ENCODE peak calls at places on chromosomes 6 and 20, in seven cellular contexts. M, U, L, Y, G, J and V are unnamed samples.

GRCh38 chr20:16732506-16733152 is 2.8 kb downstream of the SNRPB2 start:
- DNase-seq in M (no peak), U (no peak), L (no peak), Y (no peak), G (no peak), J (peak), V (no peak)

GRCh38 chr6:119832411-119832810 is 482.9 kb upstream of the MAN1A1 start:
- DNase-seq in M (no peak), U (no peak), L (no peak), Y (no peak), G (no peak), J (no peak), V (no peak)

GRCh38 chr6:36383608-36384007 is 3.9 kb downstream of the ETV7 start:
- DNase-seq in M (no peak), U (peak), L (no peak), Y (no peak), G (no peak), J (no peak), V (no peak)

GRCh38 chr20:24778585-24779031 is 170.5 kb upstream of the CST7 start:
- DNase-seq in M (no peak), U (no peak), L (no peak), Y (no peak), G (no peak), J (no peak), V (no peak)

GRCh38 chr6:135043854-135044253 is 10.8 kb downstream of the HBS1L start:
- DNase-seq in M (no peak), U (no peak), L (no peak), Y (no peak), G (no peak), J (no peak), V (no peak)

GRCh38 chr6:29491574-29491973 is 3.8 kb upstream of the MAS1L start:
- DNase-seq in M (no peak), U (no peak), L (no peak), Y (no peak), G (no peak), J (no peak), V (no peak)

GRCh38 chr6:90204327-90204726 is 92.3 kb downstream of the BACH2 start:
- DNase-seq in M (no peak), U (no peak), L (no peak), Y (no peak), G (no peak), J (no peak), V (no peak)

GRCh38 chr6:41730531-41731436 is 4.6 kb downstream of the TFEB start:
- DNase-seq in M (no peak), U (no peak), L (no peak), Y (no peak), G (no peak), J (peak), V (no peak)

GRCh38 chr6:113876654-113877053 is 19.5 kb downstream of the MARCKS start:
- DNase-seq in M (no peak), U (no peak), L (no peak), Y (no peak), G (no peak), J (no peak), V (no peak)

GRCh38 chr6:88683734-88684133 is 279.7 kb downstream of the RNGTT start:
- DNase-seq in M (no peak), U (no peak), L (no peak), Y (no peak), G (no peak), J (no peak), V (no peak)
- TF ChIP-seq JUND in M (no peak), U (no peak), L (no peak), Y (no peak), G (no peak), J (no peak), V (no peak)

GRCh38 chr6:140480852-140481251 is 1106.4 kb upstream of the CITED2 start:
- DNase-seq in M (no peak), U (no peak), L (no peak), Y (no peak), G (no peak), J (no peak), V (no peak)
- TF ChIP-seq JUND in M (no peak), U (no peak), L (no peak), Y (no peak), G (no peak), J (no peak), V (no peak)

GRCh38 chr6:138278326-138278725 is 60.0 kb upstream of the PBOV1 start:
- DNase-seq in M (no peak), U (no peak), L (no peak), Y (no peak), G (peak), J (no peak), V (peak)
- TF ChIP-seq JUND in M (no peak), U (no peak), L (no peak), Y (no peak), G (no peak), J (no peak), V (no peak)

GRCh38 chr6:140138311-140138994 is 764.0 kb upstream of the CITED2 start:
- DNase-seq in M (no peak), U (no peak), L (no peak), Y (no peak), G (no peak), J (no peak), V (no peak)
- TF ChIP-seq JUND in M (no peak), U (no peak), L (no peak), Y (no peak), G (no peak), J (no peak), V (no peak)

GRCh38 chr20:44574372-44574771 is 8.0 kb upstream of the PKIG start:
- DNase-seq in M (no peak), U (no peak), L (no peak), Y (no peak), G (no peak), J (no peak), V (no peak)

GRCh38 chr20:44573501-44573869 is 8.9 kb upstream of the PKIG start:
- DNase-seq in M (no peak), U (no peak), L (no peak), Y (no peak), G (no peak), J (no peak), V (no peak)

GRCh38 chr20:44579313-44580090 is 2.9 kb upstream of the PKIG start:
- DNase-seq in M (no peak), U (no peak), L (no peak), Y (no peak), G (no peak), J (no peak), V (no peak)

GRCh38 chr20:44572551-44573500 is 9.6 kb upstream of the PKIG start:
- DNase-seq in M (no peak), U (no peak), L (no peak), Y (no peak), G (no peak), J (no peak), V (no peak)

GRCh38 chr20:44576297-44576696 is 6.1 kb upstream of the PKIG start:
- DNase-seq in M (no peak), U (peak), L (no peak), Y (no peak), G (peak), J (no peak), V (peak)
- TF ChIP-seq JUND in M (no peak), U (no peak), L (no peak), Y (no peak), G (no peak), J (no peak), V (no peak)

DNA sequence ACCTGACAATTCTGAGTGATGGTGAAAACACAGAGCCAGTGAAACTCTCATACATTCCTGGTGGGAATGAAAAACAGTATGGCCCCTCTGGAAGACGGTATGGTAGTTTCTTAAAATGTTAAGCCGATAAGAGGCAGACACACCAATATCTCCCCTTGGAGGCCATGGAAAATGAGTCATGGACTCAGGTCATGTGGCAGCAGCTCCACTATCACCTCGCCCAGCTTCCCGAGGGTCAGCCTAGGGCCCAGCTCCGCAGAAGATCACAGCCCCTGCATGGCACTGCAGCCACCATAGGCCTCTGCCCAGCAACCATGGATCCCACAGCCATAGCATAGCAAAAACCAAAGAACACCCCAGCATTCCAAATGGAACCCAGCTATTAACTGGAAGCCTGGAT is 21.4 kb downstream of the BPIFA1 start:
- DNase-seq in M (no peak), U (peak), L (no peak), Y (no peak), G (no peak), J (no peak), V (no peak)
- TF ChIP-seq JUND in M (no peak), U (peak), L (no peak), Y (no peak), G (no peak), J (no peak), V (no peak)

DNA sequence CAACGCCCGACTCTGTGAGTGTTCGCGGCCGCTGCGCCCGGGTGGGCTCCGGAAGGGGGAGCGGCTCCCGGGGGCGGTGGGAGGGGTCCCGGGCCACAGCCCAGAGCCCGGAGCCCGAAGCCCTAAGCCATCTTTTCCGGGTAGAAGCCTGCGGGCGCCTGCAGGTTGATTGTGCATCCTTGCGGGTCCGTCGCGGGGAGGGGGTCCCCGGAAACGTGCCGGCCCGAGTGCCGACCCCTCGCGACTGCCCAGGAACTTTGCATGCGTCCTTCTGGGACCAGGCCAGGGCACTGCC is 413 bp downstream of the PTPRA start:
- DNase-seq in M (no peak), U (peak), L (no peak), Y (no peak), G (peak), J (peak), V (peak)
- TF ChIP-seq JUND in M (no peak), U (no peak), L (no peak), Y (no peak), G (no peak), J (no peak), V (no peak)

DNA sequence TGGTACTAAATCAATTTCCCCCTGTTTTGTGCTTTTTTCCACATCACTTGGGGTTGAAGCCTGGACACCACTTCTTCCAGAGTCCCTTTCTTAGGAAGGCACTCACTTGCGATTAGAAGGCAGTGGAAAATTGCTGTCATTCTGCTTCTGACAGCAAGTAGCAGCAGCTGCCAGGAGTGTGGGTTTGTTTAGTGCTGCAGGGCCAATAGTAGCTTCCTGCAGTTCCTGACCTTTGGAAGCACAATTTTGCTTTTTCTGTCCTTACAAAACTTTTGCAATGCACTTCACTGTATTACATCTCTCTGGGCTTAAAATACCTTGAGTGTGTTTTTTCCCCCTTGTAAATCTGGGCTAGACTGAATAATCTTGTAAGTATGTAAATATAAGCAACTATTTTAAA is 12.5 kb upstream of the HLA-DRA start:
- DNase-seq in M (no peak), U (no peak), L (no peak), Y (no peak), G (peak), J (no peak), V (no peak)
- TF ChIP-seq JUND in M (no peak), U (no peak), L (no peak), Y (no peak), G (no peak), J (no peak), V (no peak)

GRCh38 chr6:80988892-80989291 is 763.6 kb downstream of the TENT5A start:
- DNase-seq in M (no peak), U (no peak), L (no peak), Y (no peak), G (no peak), J (peak), V (no peak)

DNA sequence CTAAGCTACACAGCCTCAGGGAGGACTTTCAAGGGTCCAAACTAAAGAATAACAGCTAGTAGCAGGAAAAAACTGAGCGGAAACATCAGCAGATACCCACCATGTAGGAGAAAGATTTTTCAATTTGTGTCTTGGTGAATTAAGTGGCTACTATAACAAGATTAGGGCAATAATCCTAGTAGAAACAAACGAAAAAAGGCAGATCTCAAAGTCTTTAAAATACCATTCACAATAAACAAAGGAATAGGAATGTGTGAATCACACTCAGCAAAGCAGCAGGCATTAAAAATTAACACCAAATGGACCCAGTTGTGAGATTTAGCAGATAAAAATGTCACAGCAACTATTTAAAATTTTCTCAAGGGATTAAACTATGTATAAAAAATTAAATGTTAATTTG is 761.2 kb downstream of the TENT5A start:
- DNase-seq in M (no peak), U (no peak), L (no peak), Y (no peak), G (no peak), J (no peak), V (no peak)
- TF ChIP-seq JUND in M (no peak), U (no peak), L (no peak), Y (no peak), G (no peak), J (no peak), V (no peak)